ENCODE peak calls at places on chromosomes 3 and 15, in five cellular contexts. Q is GM10248; V is aorta; D is stimulated activated naive B cell treated with anti-CD40 and anti-IgM and Interleukin-4, amounts not matched to agents 10 μg/mL and 1 μg/mL and 100 μg/mL, for 72 hours; K is AG08395. A is an unnamed sample.

GRCh38 chr3:113084777-113085176 is 94.0 kb downstream of the GTPBP8 start:
- DNase-seq in Q (no peak), V (no peak), D (no peak), K (peak), A (no peak)

GRCh38 chr15:88529021-88529630 is 17.4 kb downstream of the DET1 start:
- DNase-seq in Q (no peak), V (no peak), D (no peak), K (peak), A (no peak)

GRCh38 chr3:119703900-119704531 is 1.2 kb downstream of the CFAP91 start:
- DNase-seq in Q (no peak), V (no peak), D (no peak), K (no peak), A (no peak)

GRCh38 chr3:158918451-158918850 is 116.6 kb downstream of the MFSD1 start:
- DNase-seq in Q (no peak), V (no peak), D (no peak), K (no peak), A (no peak)

GRCh38 chr15:39341238-39341637 is 239.6 kb upstream of the THBS1 start:
- DNase-seq in Q (no peak), V (no peak), D (no peak), K (no peak), A (no peak)

GRCh38 chr3:61114316-61114953 is 136.8 kb downstream of the FHIT start:
- DNase-seq in Q (no peak), V (no peak), D (no peak), K (no peak), A (no peak)

GRCh38 chr3:82082796-82083195 is 321.4 kb upstream of the GBE1 start:
- DNase-seq in Q (no peak), V (no peak), D (no peak), K (no peak), A (no peak)

GRCh38 chr15:62103431-62103830 is 36.7 kb downstream of the C2CD4A start:
- DNase-seq in Q (no peak), V (no peak), D (no peak), K (no peak), A (no peak)

GRCh38 chr3:8938021-8938420 is 25.3 kb downstream of the RAD18 start:
- DNase-seq in Q (no peak), V (no peak), D (no peak), K (peak), A (no peak)

GRCh38 chr3:74532446-74532845 is 82.0 kb downstream of the CNTN3 start:
- DNase-seq in Q (no peak), V (no peak), D (no peak), K (peak), A (no peak)

GRCh38 chr15:38074029-38074428 is 139.6 kb downstream of the TMCO5A start:
- DNase-seq in Q (no peak), V (no peak), D (no peak), K (no peak), A (no peak)

GRCh38 chr3:126983653-126984390 is 907 bp downstream of the PLXNA1 start:
- DNase-seq in Q (peak), V (no peak), D (no peak), K (peak), A (no peak)

GRCh38 chr3:56894912-56895431 is 93.2 kb upstream of the ARHGEF3 start:
- DNase-seq in Q (peak), V (no peak), D (no peak), K (no peak), A (peak)

GRCh38 chr3:31455524-31455923 is 77.2 kb upstream of the STT3B start:
- DNase-seq in Q (no peak), V (no peak), D (no peak), K (no peak), A (no peak)

GRCh38 chr3:16600771-16601538 is 4.3 kb downstream of the DAZL start:
- DNase-seq in Q (peak), V (peak), D (peak), K (peak), A (peak)

GRCh38 chr3:133662256-133662773 is 574 bp upstream of the TOPBP1 start:
- DNase-seq in Q (peak), V (no peak), D (peak), K (peak), A (no peak)